ENCODE peak calls at places on chromosome 7, in seven cellular contexts. N is hepatocyte, O is NCI-H460, K is HEK293T, R is endodermal cell, Y is posterior vena cava, H is ELF-1. F is an unnamed sample.
A peak's percentile ranks its signal among the peaks of the same experiment; 100 is the strongest.

GRCh38 chr7:132575987-132576722 is at the start of gene PLXNA4:
- DNase-seq in N (peak; percentile 31), O (no peak), K (peak; percentile 27), R (peak; percentile 78), Y (no peak), H (peak; percentile 24), F (peak; percentile 75)

GRCh38 chr7:12785473-12785872 is 98.0 kb downstream of the ARL4A start:
- DNase-seq in N (no peak), O (no peak), K (no peak), R (no peak), Y (no peak), H (no peak), F (no peak)

GRCh38 chr7:29161226-29161625 is 14.9 kb upstream of the CPVL start:
- DNase-seq in N (no peak), O (no peak), K (no peak), R (no peak), Y (no peak), H (no peak), F (no peak)

GRCh38 chr7:31688347-31688746 is 1.3 kb downstream of the PPP1R17 start:
- DNase-seq in N (no peak), O (no peak), K (no peak), R (no peak), Y (no peak), H (no peak), F (no peak)

GRCh38 chr7:9091282-9091681 is 657.9 kb downstream of the NXPH1 start:
- DNase-seq in N (no peak), O (no peak), K (no peak), R (no peak), Y (no peak), H (no peak), F (no peak)

GRCh38 chr7:7327423-7327822 is 145.1 kb downstream of the C1GALT1 start:
- DNase-seq in N (no peak), O (no peak), K (no peak), R (no peak), Y (no peak), H (no peak), F (no peak)

GRCh38 chr7:84070770-84071169 is 123.8 kb downstream of the SEMA3A start:
- DNase-seq in N (no peak), O (no peak), K (no peak), R (no peak), Y (no peak), H (no peak), F (no peak)

GRCh38 chr7:155234950-155235789 is 62.5 kb upstream of the INSIG1 start:
- DNase-seq in N (peak; percentile 85), O (no peak), K (no peak), R (no peak), Y (peak; percentile 32), H (no peak), F (no peak)

GRCh38 chr7:24756545-24756988 is 697 bp downstream of the GSDME start:
- DNase-seq in N (peak; percentile 58), O (no peak), K (peak; percentile 26), R (peak; percentile 73), Y (no peak), H (peak; percentile 46), F (no peak)

GRCh38 chr7:92425311-92425947 is 21.9 kb upstream of the GATAD1 start:
- DNase-seq in N (no peak), O (no peak), K (no peak), R (peak; percentile 80), Y (no peak), H (peak; percentile 44), F (peak; percentile 38)

GRCh38 chr7:44590910-44591309 is 8.9 kb upstream of the TMED4 start:
- DNase-seq in N (no peak), O (no peak), K (no peak), R (no peak), Y (no peak), H (no peak), F (no peak)

GRCh38 chr7:151091988-151092387 is 5.7 kb downstream of the AGAP3 start:
- DNase-seq in N (no peak), O (no peak), K (no peak), R (no peak), Y (no peak), H (no peak), F (no peak)

GRCh38 chr7:128904381-128905197 is 5.9 kb downstream of the KCP start:
- DNase-seq in N (peak; percentile 68), O (peak; percentile 52), K (peak; percentile 73), R (peak; percentile 60), Y (peak; percentile 53), H (no peak), F (peak; percentile 91)

GRCh38 chr7:78284945-78285344 is 486.4 kb downstream of the PHTF2 start:
- DNase-seq in N (no peak), O (no peak), K (no peak), R (no peak), Y (no peak), H (no peak), F (no peak)

GRCh38 chr7:112985377-112985987 is 101.1 kb downstream of the GPR85 start:
- DNase-seq in N (peak; percentile 28), O (no peak), K (peak; percentile 28), R (peak; percentile 49), Y (no peak), H (peak; percentile 63), F (no peak)

GRCh38 chr7:44511863-44512468 is 21.5 kb upstream of the NUDCD3 start:
- DNase-seq in N (no peak), O (no peak), K (no peak), R (no peak), Y (no peak), H (peak; percentile 5), F (no peak)

GRCh38 chr7:99953649-99954048 is 22.2 kb downstream of the AZGP1 start:
- DNase-seq in N (no peak), O (peak; percentile 23), K (no peak), R (no peak), Y (peak; percentile 89), H (no peak), F (no peak)

GRCh38 chr7:68733219-68734143 is 864.8 kb upstream of the AUTS2 start:
- DNase-seq in N (no peak), O (no peak), K (no peak), R (no peak), Y (no peak), H (no peak), F (no peak)

GRCh38 chr7:75795831-75796285 is 17.7 kb downstream of the CCL24 start:
- DNase-seq in N (peak; percentile 40), O (no peak), K (no peak), R (no peak), Y (peak; percentile 91), H (peak; percentile 36), F (no peak)

GRCh38 chr7:21106296-21106732 is 319.6 kb upstream of the SP8 start:
- DNase-seq in N (no peak), O (no peak), K (no peak), R (no peak), Y (no peak), H (no peak), F (no peak)

GRCh38 chr7:98387544-98388226 is 13.2 kb downstream of the BAIAP2L1 start:
- DNase-seq in N (no peak), O (no peak), K (no peak), R (no peak), Y (peak; percentile 9), H (no peak), F (no peak)

GRCh38 chr7:23594879-23595604 is 2.1 kb upstream of the CCDC126 start:
- DNase-seq in N (no peak), O (no peak), K (no peak), R (no peak), Y (no peak), H (no peak), F (no peak)

GRCh38 chr7:135681758-135682157 is 19.4 kb downstream of the STMP1 start:
- DNase-seq in N (no peak), O (no peak), K (no peak), R (no peak), Y (no peak), H (no peak), F (no peak)

GRCh38 chr7:55572378-55573233 is at the start of gene VOPP1:
- DNase-seq in N (peak; percentile 91), O (peak; percentile 26), K (peak; percentile 82), R (peak; percentile 88), Y (no peak), H (peak; percentile 67), F (peak; percentile 97)

GRCh38 chr7:18450021-18450420 is 45.5 kb upstream of the HDAC9 start:
- DNase-seq in N (no peak), O (no peak), K (no peak), R (no peak), Y (no peak), H (no peak), F (no peak)

GRCh38 chr7:159031135-159031701 is 113.4 kb downstream of the VIPR2 start:
- DNase-seq in N (no peak), O (no peak), K (no peak), R (peak; percentile 79), Y (peak; percentile 89), H (peak; percentile 35), F (peak; percentile 85)

F was measured in H7.